ENCODE peak calls at places on chromosomes 7 and 10, in six cellular contexts. U is choroid plexus epithelial cell, L is cardiac fibroblast, P is ovary, F is Karpas-422, A is GM23248. D is an unnamed sample.

GRCh38 chr10:68099736-68100135 is 9.6 kb upstream of the MYPN start:
- DNase-seq in U (peak), L (peak), P (no peak), F (no peak), A (peak), D (peak)

GRCh38 chr7:151560243-151560642 is 40.5 kb upstream of the RHEB start:
- DNase-seq in U (no peak), L (no peak), P (no peak), F (no peak), A (no peak), D (no peak)

GRCh38 chr10:96417432-96417831 is 58.6 kb upstream of the OPALIN start:
- DNase-seq in U (peak), L (no peak), P (no peak), F (no peak), A (no peak), D (peak)

GRCh38 chr10:127368101-127368500 is 171.7 kb upstream of the INSYN2A start:
- DNase-seq in U (no peak), L (no peak), P (no peak), F (no peak), A (no peak), D (no peak)

GRCh38 chr7:23403970-23404369 is 66.3 kb downstream of the IGF2BP3 start:
- DNase-seq in U (no peak), L (no peak), P (no peak), F (no peak), A (no peak), D (no peak)

GRCh38 chr10:6095810-6096209 is 7.0 kb downstream of the RBM17 start:
- DNase-seq in U (no peak), L (no peak), P (no peak), F (no peak), A (no peak), D (no peak)

GRCh38 chr7:49660170-49660783 is 113.2 kb upstream of the VWC2 start:
- DNase-seq in U (no peak), L (no peak), P (no peak), F (no peak), A (no peak), D (no peak)

GRCh38 chr7:67406941-67407340 is 410.3 kb downstream of the TYW1 start:
- DNase-seq in U (no peak), L (no peak), P (no peak), F (no peak), A (no peak), D (no peak)

GRCh38 chr7:149883452-149883861 is 9.7 kb downstream of the ATP6V0E2 start:
- DNase-seq in U (peak), L (peak), P (no peak), F (peak), A (peak), D (peak)

GRCh38 chr7:33868151-33868550 is 37.2 kb upstream of the BMPER start:
- DNase-seq in U (peak), L (peak), P (no peak), F (no peak), A (peak), D (peak)

GRCh38 chr7:116584721-116585120 is 59.9 kb downstream of the CAV1 start:
- DNase-seq in U (no peak), L (no peak), P (no peak), F (no peak), A (no peak), D (no peak)

GRCh38 chr7:116582806-116583444 is 58.1 kb downstream of the CAV1 start:
- DNase-seq in U (peak), L (peak), P (no peak), F (no peak), A (peak), D (peak)

GRCh38 chr7:116583653-116584052 is 58.8 kb downstream of the CAV1 start:
- DNase-seq in U (peak), L (no peak), P (no peak), F (peak), A (peak), D (no peak)

GRCh38 chr7:116585967-116586366 is 61.1 kb downstream of the CAV1 start:
- DNase-seq in U (no peak), L (no peak), P (no peak), F (no peak), A (no peak), D (no peak)

GRCh38 chr7:116585392-116585791 is 60.6 kb downstream of the CAV1 start:
- DNase-seq in U (no peak), L (no peak), P (no peak), F (no peak), A (no peak), D (no peak)
- H3K4me3 ChIP-seq in U (no peak), L (no peak), P (no peak), F (no peak), A (no peak), D (no peak)

GRCh38 chr10:73094986-73095478 is 1.6 kb downstream of the P4HA1 start:
- DNase-seq in U (peak), L (peak), P (no peak), F (no peak), A (peak), D (no peak)
- H3K4me3 ChIP-seq in U (peak), L (peak), P (peak), F (peak), A (peak), D (peak)

GRCh38 chr7:194996-195829 is 2.8 kb downstream of the FAM20C start:
- DNase-seq in U (peak), L (peak), P (no peak), F (no peak), A (peak), D (peak)

GRCh38 chr7:196283-196682 is 3.9 kb downstream of the FAM20C start:
- DNase-seq in U (no peak), L (no peak), P (no peak), F (no peak), A (no peak), D (no peak)

GRCh38 chr7:194257-194995 is 2.1 kb downstream of the FAM20C start:
- DNase-seq in U (peak), L (peak), P (no peak), F (no peak), A (peak), D (peak)

GRCh38 chr7:196778-197321 is 4.5 kb downstream of the FAM20C start:
- DNase-seq in U (no peak), L (no peak), P (no peak), F (no peak), A (no peak), D (no peak)

DNA sequence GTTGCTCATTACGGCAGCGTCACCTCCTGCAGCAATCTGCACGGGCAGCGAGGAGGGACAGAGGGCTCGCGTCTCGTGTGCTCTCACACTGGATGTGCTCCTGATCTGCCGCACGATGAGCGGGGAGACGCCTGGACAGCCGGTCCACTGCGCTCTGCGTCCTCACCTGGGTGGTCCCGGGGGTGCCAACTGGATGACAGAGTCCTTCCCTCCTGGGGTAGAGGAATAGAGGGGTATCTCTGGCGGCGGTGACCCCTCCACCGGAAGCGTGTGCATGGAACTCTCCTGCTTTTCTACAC is 3.4 kb downstream of the FAM20C start:
- DNase-seq in U (no peak), L (no peak), P (no peak), F (no peak), A (no peak), D (no peak)
- H3K4me3 ChIP-seq in U (peak), L (peak), P (no peak), F (no peak), A (peak), D (peak)

GRCh38 chr10:100968839-100969174 is 497 bp upstream of the SEMA4G start:
- DNase-seq in U (no peak), L (no peak), P (no peak), F (no peak), A (no peak), D (no peak)
- H3K4me3 ChIP-seq in U (peak), L (peak), P (peak), F (peak), A (peak), D (peak)

DNA sequence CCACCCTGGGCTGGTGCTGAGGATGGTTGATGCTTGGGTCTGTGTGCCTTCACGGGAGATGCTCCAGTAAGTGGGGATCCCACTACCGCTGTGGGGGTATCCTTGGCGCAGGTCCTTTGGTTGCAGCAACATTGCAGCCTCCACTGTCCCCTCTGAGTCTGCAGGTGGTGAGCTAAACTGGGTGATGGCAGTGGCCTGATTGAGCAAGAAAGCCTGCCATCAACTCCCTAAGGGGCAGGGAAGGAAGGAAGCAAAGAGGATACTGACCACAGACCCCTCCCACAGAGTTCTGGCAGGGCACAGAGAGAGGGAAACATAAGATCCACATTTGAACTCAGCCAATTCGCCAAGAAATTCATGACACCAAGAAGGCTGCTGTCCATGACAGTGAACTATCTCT is 43.2 kb downstream of the MYO1G start:
- DNase-seq in U (no peak), L (no peak), P (no peak), F (no peak), A (no peak), D (no peak)
- H3K4me3 ChIP-seq in U (no peak), L (no peak), P (no peak), F (no peak), A (no peak), D (no peak)

GRCh38 chr7:158587425-158588084 is at the start of gene PTPRN2:
- DNase-seq in U (peak), L (peak), P (peak), F (no peak), A (peak), D (peak)
- H3K4me3 ChIP-seq in U (peak), L (peak), P (peak), F (no peak), A (peak), D (peak)

GRCh38 chr7:18086165-18087030 is 58.8 kb upstream of the PRPS1L1 start:
- DNase-seq in U (peak), L (peak), P (peak), F (no peak), A (peak), D (no peak)
- H3K4me3 ChIP-seq in U (peak), L (peak), P (peak), F (no peak), A (peak), D (peak)

GRCh38 chr7:119483364-119483763 is 789.6 kb upstream of the KCND2 start:
- DNase-seq in U (no peak), L (no peak), P (no peak), F (no peak), A (no peak), D (no peak)
- H3K4me3 ChIP-seq in U (no peak), L (no peak), P (no peak), F (no peak), A (no peak), D (no peak)

D was measured in AG10803.